ENCODE peak calls at places on chromosomes 13 and 19, in six cellular contexts. One of them, this sample, is unnamed.

GRCh38 chr19:11125994-11126685 is 29.4 kb downstream of the SPC24 start:
- DNase-seq in K562: peak; percentile 81
- DNase-seq in small intestine: peak; percentile 76
- DNase-seq in anterior cingulate cortex: peak; percentile 12
- DNase-seq in stimulated activated CD4-positive, alpha-beta T cell treated with anti-CD3 and anti-CD28 coated beads, Interleukin-15, amount 100 ng/mL, for 1 hour: peak; percentile 53
- DNase-seq in activated CD4-positive, alpha-beta T cell treated with anti-CD3 and anti-CD28 coated beads, Interleukin-2, amount 50 U/mL, for 4 hours: peak; percentile 74
- DNase-seq in this sample: peak; percentile 68

GRCh38 chr19:48867922-48868195 is 558 bp downstream of the PLEKHA4 start:
- DNase-seq in K562: no peak
- DNase-seq in small intestine: peak; percentile 35
- DNase-seq in anterior cingulate cortex: no peak
- DNase-seq in stimulated activated CD4-positive, alpha-beta T cell treated with anti-CD3 and anti-CD28 coated beads, Interleukin-15, amount 100 ng/mL, for 1 hour: no peak
- DNase-seq in activated CD4-positive, alpha-beta T cell treated with anti-CD3 and anti-CD28 coated beads, Interleukin-2, amount 50 U/mL, for 4 hours: no peak
- DNase-seq in this sample: no peak

GRCh38 chr13:37047846-37048245 is 11.6 kb downstream of the SUPT20H start:
- DNase-seq in K562: no peak
- DNase-seq in small intestine: no peak
- DNase-seq in anterior cingulate cortex: no peak
- DNase-seq in stimulated activated CD4-positive, alpha-beta T cell treated with anti-CD3 and anti-CD28 coated beads, Interleukin-15, amount 100 ng/mL, for 1 hour: no peak
- DNase-seq in activated CD4-positive, alpha-beta T cell treated with anti-CD3 and anti-CD28 coated beads, Interleukin-2, amount 50 U/mL, for 4 hours: no peak
- DNase-seq in this sample: no peak

GRCh38 chr13:111872475-111873150 is 194.3 kb upstream of the SOX1 start:
- DNase-seq in K562: no peak
- DNase-seq in small intestine: no peak
- DNase-seq in anterior cingulate cortex: no peak
- DNase-seq in stimulated activated CD4-positive, alpha-beta T cell treated with anti-CD3 and anti-CD28 coated beads, Interleukin-15, amount 100 ng/mL, for 1 hour: no peak
- DNase-seq in activated CD4-positive, alpha-beta T cell treated with anti-CD3 and anti-CD28 coated beads, Interleukin-2, amount 50 U/mL, for 4 hours: no peak
- DNase-seq in this sample: no peak

GRCh38 chr13:72963762-72964161 is 95.0 kb upstream of the KLF5 start:
- DNase-seq in K562: no peak
- DNase-seq in small intestine: no peak
- DNase-seq in anterior cingulate cortex: no peak
- DNase-seq in stimulated activated CD4-positive, alpha-beta T cell treated with anti-CD3 and anti-CD28 coated beads, Interleukin-15, amount 100 ng/mL, for 1 hour: no peak
- DNase-seq in activated CD4-positive, alpha-beta T cell treated with anti-CD3 and anti-CD28 coated beads, Interleukin-2, amount 50 U/mL, for 4 hours: no peak
- DNase-seq in this sample: no peak

GRCh38 chr19:3556978-3557460 is 367 bp downstream of the MFSD12 start:
- DNase-seq in K562: peak; percentile 69
- DNase-seq in small intestine: peak; percentile 54
- DNase-seq in anterior cingulate cortex: no peak
- DNase-seq in stimulated activated CD4-positive, alpha-beta T cell treated with anti-CD3 and anti-CD28 coated beads, Interleukin-15, amount 100 ng/mL, for 1 hour: peak; percentile 42
- DNase-seq in activated CD4-positive, alpha-beta T cell treated with anti-CD3 and anti-CD28 coated beads, Interleukin-2, amount 50 U/mL, for 4 hours: peak; percentile 75
- DNase-seq in this sample: peak; percentile 45

GRCh38 chr19:15403151-15403531 is 15.6 kb downstream of the AKAP8L start:
- DNase-seq in K562: no peak
- DNase-seq in small intestine: no peak
- DNase-seq in anterior cingulate cortex: no peak
- DNase-seq in stimulated activated CD4-positive, alpha-beta T cell treated with anti-CD3 and anti-CD28 coated beads, Interleukin-15, amount 100 ng/mL, for 1 hour: no peak
- DNase-seq in activated CD4-positive, alpha-beta T cell treated with anti-CD3 and anti-CD28 coated beads, Interleukin-2, amount 50 U/mL, for 4 hours: no peak
- DNase-seq in this sample: no peak

GRCh38 chr13:98878421-98879126 is 99.3 kb downstream of the DOCK9 start:
- DNase-seq in K562: no peak
- DNase-seq in small intestine: no peak
- DNase-seq in anterior cingulate cortex: peak; percentile 67
- DNase-seq in stimulated activated CD4-positive, alpha-beta T cell treated with anti-CD3 and anti-CD28 coated beads, Interleukin-15, amount 100 ng/mL, for 1 hour: no peak
- DNase-seq in activated CD4-positive, alpha-beta T cell treated with anti-CD3 and anti-CD28 coated beads, Interleukin-2, amount 50 U/mL, for 4 hours: no peak
- DNase-seq in this sample: no peak

GRCh38 chr13:21435710-21436151 is 23.4 kb downstream of the ZDHHC20 start:
- DNase-seq in K562: peak; percentile 79
- DNase-seq in small intestine: peak; percentile 65
- DNase-seq in anterior cingulate cortex: no peak
- DNase-seq in stimulated activated CD4-positive, alpha-beta T cell treated with anti-CD3 and anti-CD28 coated beads, Interleukin-15, amount 100 ng/mL, for 1 hour: peak; percentile 12
- DNase-seq in activated CD4-positive, alpha-beta T cell treated with anti-CD3 and anti-CD28 coated beads, Interleukin-2, amount 50 U/mL, for 4 hours: peak; percentile 9
- DNase-seq in this sample: no peak

GRCh38 chr13:101700598-101700997 is 248.1 kb downstream of the ITGBL1 start:
- DNase-seq in K562: no peak
- DNase-seq in small intestine: no peak
- DNase-seq in anterior cingulate cortex: no peak
- DNase-seq in stimulated activated CD4-positive, alpha-beta T cell treated with anti-CD3 and anti-CD28 coated beads, Interleukin-15, amount 100 ng/mL, for 1 hour: no peak
- DNase-seq in activated CD4-positive, alpha-beta T cell treated with anti-CD3 and anti-CD28 coated beads, Interleukin-2, amount 50 U/mL, for 4 hours: no peak
- DNase-seq in this sample: no peak

GRCh38 chr19:50551713-50552187 is 16.5 kb downstream of the LRRC4B start:
- DNase-seq in K562: peak; percentile 79
- DNase-seq in small intestine: no peak
- DNase-seq in anterior cingulate cortex: peak; percentile 73
- DNase-seq in stimulated activated CD4-positive, alpha-beta T cell treated with anti-CD3 and anti-CD28 coated beads, Interleukin-15, amount 100 ng/mL, for 1 hour: no peak
- DNase-seq in activated CD4-positive, alpha-beta T cell treated with anti-CD3 and anti-CD28 coated beads, Interleukin-2, amount 50 U/mL, for 4 hours: no peak
- DNase-seq in this sample: no peak

GRCh38 chr19:49859838-49860715 is 7.3 kb downstream of the PNKP start:
- DNase-seq in K562: no peak
- DNase-seq in small intestine: no peak
- DNase-seq in anterior cingulate cortex: no peak
- DNase-seq in stimulated activated CD4-positive, alpha-beta T cell treated with anti-CD3 and anti-CD28 coated beads, Interleukin-15, amount 100 ng/mL, for 1 hour: no peak
- DNase-seq in activated CD4-positive, alpha-beta T cell treated with anti-CD3 and anti-CD28 coated beads, Interleukin-2, amount 50 U/mL, for 4 hours: no peak
- DNase-seq in this sample: no peak

GRCh38 chr13:110507678-110508381 is 53.7 kb downstream of the RAB20 start:
- DNase-seq in K562: no peak
- DNase-seq in small intestine: peak; percentile 92
- DNase-seq in anterior cingulate cortex: no peak
- DNase-seq in stimulated activated CD4-positive, alpha-beta T cell treated with anti-CD3 and anti-CD28 coated beads, Interleukin-15, amount 100 ng/mL, for 1 hour: no peak
- DNase-seq in activated CD4-positive, alpha-beta T cell treated with anti-CD3 and anti-CD28 coated beads, Interleukin-2, amount 50 U/mL, for 4 hours: no peak
- DNase-seq in this sample: no peak

GRCh38 chr19:30664358-30665058 is 292.3 kb downstream of the ZNF536 start:
- DNase-seq in K562: peak; percentile 17
- DNase-seq in small intestine: peak; percentile 73
- DNase-seq in anterior cingulate cortex: peak; percentile 17
- DNase-seq in stimulated activated CD4-positive, alpha-beta T cell treated with anti-CD3 and anti-CD28 coated beads, Interleukin-15, amount 100 ng/mL, for 1 hour: no peak
- DNase-seq in activated CD4-positive, alpha-beta T cell treated with anti-CD3 and anti-CD28 coated beads, Interleukin-2, amount 50 U/mL, for 4 hours: no peak
- DNase-seq in this sample: no peak

GRCh38 chr13:90890435-90890834 is 457.1 kb upstream of the MIR17HG start:
- DNase-seq in K562: no peak
- DNase-seq in small intestine: no peak
- DNase-seq in anterior cingulate cortex: no peak
- DNase-seq in stimulated activated CD4-positive, alpha-beta T cell treated with anti-CD3 and anti-CD28 coated beads, Interleukin-15, amount 100 ng/mL, for 1 hour: no peak
- DNase-seq in activated CD4-positive, alpha-beta T cell treated with anti-CD3 and anti-CD28 coated beads, Interleukin-2, amount 50 U/mL, for 4 hours: no peak
- DNase-seq in this sample: no peak

GRCh38 chr19:8158411-8159074 is 9.2 kb upstream of the FBN3 start:
- DNase-seq in K562: peak; percentile 88
- DNase-seq in small intestine: peak; percentile 77
- DNase-seq in anterior cingulate cortex: peak; percentile 9
- DNase-seq in stimulated activated CD4-positive, alpha-beta T cell treated with anti-CD3 and anti-CD28 coated beads, Interleukin-15, amount 100 ng/mL, for 1 hour: no peak
- DNase-seq in activated CD4-positive, alpha-beta T cell treated with anti-CD3 and anti-CD28 coated beads, Interleukin-2, amount 50 U/mL, for 4 hours: peak; percentile 9
- DNase-seq in this sample: no peak

GRCh38 chr19:38206006-38206745 is 17.8 kb downstream of the DPF1 start:
- DNase-seq in K562: no peak
- DNase-seq in small intestine: no peak
- DNase-seq in anterior cingulate cortex: no peak
- DNase-seq in stimulated activated CD4-positive, alpha-beta T cell treated with anti-CD3 and anti-CD28 coated beads, Interleukin-15, amount 100 ng/mL, for 1 hour: no peak
- DNase-seq in activated CD4-positive, alpha-beta T cell treated with anti-CD3 and anti-CD28 coated beads, Interleukin-2, amount 50 U/mL, for 4 hours: no peak
- DNase-seq in this sample: no peak

GRCh38 chr13:59542303-59542702 is 621.4 kb downstream of the DIAPH3 start:
- DNase-seq in K562: no peak
- DNase-seq in small intestine: no peak
- DNase-seq in anterior cingulate cortex: no peak
- DNase-seq in stimulated activated CD4-positive, alpha-beta T cell treated with anti-CD3 and anti-CD28 coated beads, Interleukin-15, amount 100 ng/mL, for 1 hour: no peak
- DNase-seq in activated CD4-positive, alpha-beta T cell treated with anti-CD3 and anti-CD28 coated beads, Interleukin-2, amount 50 U/mL, for 4 hours: no peak
- DNase-seq in this sample: no peak

GRCh38 chr13:97307882-97308624 is 85.9 kb downstream of the MBNL2 start:
- DNase-seq in K562: no peak
- DNase-seq in small intestine: no peak
- DNase-seq in anterior cingulate cortex: peak; percentile 11
- DNase-seq in stimulated activated CD4-positive, alpha-beta T cell treated with anti-CD3 and anti-CD28 coated beads, Interleukin-15, amount 100 ng/mL, for 1 hour: no peak
- DNase-seq in activated CD4-positive, alpha-beta T cell treated with anti-CD3 and anti-CD28 coated beads, Interleukin-2, amount 50 U/mL, for 4 hours: no peak
- DNase-seq in this sample: no peak

GRCh38 chr19:17113127-17113785 is 37.7 kb downstream of the MYO9B start:
- DNase-seq in K562: no peak
- DNase-seq in small intestine: no peak
- DNase-seq in anterior cingulate cortex: no peak
- DNase-seq in stimulated activated CD4-positive, alpha-beta T cell treated with anti-CD3 and anti-CD28 coated beads, Interleukin-15, amount 100 ng/mL, for 1 hour: no peak
- DNase-seq in activated CD4-positive, alpha-beta T cell treated with anti-CD3 and anti-CD28 coated beads, Interleukin-2, amount 50 U/mL, for 4 hours: no peak
- DNase-seq in this sample: no peak

GRCh38 chr13:52845334-52845761 is 3.1 kb downstream of the PCDH8 start:
- DNase-seq in K562: no peak
- DNase-seq in small intestine: no peak
- DNase-seq in anterior cingulate cortex: no peak
- DNase-seq in stimulated activated CD4-positive, alpha-beta T cell treated with anti-CD3 and anti-CD28 coated beads, Interleukin-15, amount 100 ng/mL, for 1 hour: no peak
- DNase-seq in activated CD4-positive, alpha-beta T cell treated with anti-CD3 and anti-CD28 coated beads, Interleukin-2, amount 50 U/mL, for 4 hours: no peak
- DNase-seq in this sample: no peak

GRCh38 chr19:41641879-41642485 is 15.1 kb upstream of the CEACAM4 start:
- DNase-seq in K562: peak; percentile 62
- DNase-seq in small intestine: peak; percentile 70
- DNase-seq in anterior cingulate cortex: peak; percentile 4
- DNase-seq in stimulated activated CD4-positive, alpha-beta T cell treated with anti-CD3 and anti-CD28 coated beads, Interleukin-15, amount 100 ng/mL, for 1 hour: peak; percentile 41
- DNase-seq in activated CD4-positive, alpha-beta T cell treated with anti-CD3 and anti-CD28 coated beads, Interleukin-2, amount 50 U/mL, for 4 hours: peak; percentile 63
- DNase-seq in this sample: peak; percentile 61

GRCh38 chr19:4096049-4096892 is 27.7 kb downstream of the MAP2K2 start:
- DNase-seq in K562: no peak
- DNase-seq in small intestine: peak; percentile 90
- DNase-seq in anterior cingulate cortex: no peak
- DNase-seq in stimulated activated CD4-positive, alpha-beta T cell treated with anti-CD3 and anti-CD28 coated beads, Interleukin-15, amount 100 ng/mL, for 1 hour: no peak
- DNase-seq in activated CD4-positive, alpha-beta T cell treated with anti-CD3 and anti-CD28 coated beads, Interleukin-2, amount 50 U/mL, for 4 hours: no peak
- DNase-seq in this sample: no peak

GRCh38 chr19:18915639-18916038 is 3.5 kb downstream of the COPE start:
- DNase-seq in K562: no peak
- DNase-seq in small intestine: peak; percentile 59
- DNase-seq in anterior cingulate cortex: peak; percentile 53
- DNase-seq in stimulated activated CD4-positive, alpha-beta T cell treated with anti-CD3 and anti-CD28 coated beads, Interleukin-15, amount 100 ng/mL, for 1 hour: no peak
- DNase-seq in activated CD4-positive, alpha-beta T cell treated with anti-CD3 and anti-CD28 coated beads, Interleukin-2, amount 50 U/mL, for 4 hours: no peak
- DNase-seq in this sample: no peak

GRCh38 chr13:102198418-102199322 is 203.2 kb downstream of the FGF14 start:
- DNase-seq in K562: no peak
- DNase-seq in small intestine: no peak
- DNase-seq in anterior cingulate cortex: no peak
- DNase-seq in stimulated activated CD4-positive, alpha-beta T cell treated with anti-CD3 and anti-CD28 coated beads, Interleukin-15, amount 100 ng/mL, for 1 hour: no peak
- DNase-seq in activated CD4-positive, alpha-beta T cell treated with anti-CD3 and anti-CD28 coated beads, Interleukin-2, amount 50 U/mL, for 4 hours: no peak
- DNase-seq in this sample: no peak

GRCh38 chr19:4035018-4035566 is 27.6 kb downstream of the PIAS4 start:
- DNase-seq in K562: no peak
- DNase-seq in small intestine: no peak
- DNase-seq in anterior cingulate cortex: no peak
- DNase-seq in stimulated activated CD4-positive, alpha-beta T cell treated with anti-CD3 and anti-CD28 coated beads, Interleukin-15, amount 100 ng/mL, for 1 hour: no peak
- DNase-seq in activated CD4-positive, alpha-beta T cell treated with anti-CD3 and anti-CD28 coated beads, Interleukin-2, amount 50 U/mL, for 4 hours: no peak
- DNase-seq in this sample: no peak

GRCh38 chr19:14051980-14052379 is 9.9 kb downstream of the PALM3 start:
- DNase-seq in K562: no peak
- DNase-seq in small intestine: no peak
- DNase-seq in anterior cingulate cortex: no peak
- DNase-seq in stimulated activated CD4-positive, alpha-beta T cell treated with anti-CD3 and anti-CD28 coated beads, Interleukin-15, amount 100 ng/mL, for 1 hour: no peak
- DNase-seq in activated CD4-positive, alpha-beta T cell treated with anti-CD3 and anti-CD28 coated beads, Interleukin-2, amount 50 U/mL, for 4 hours: no peak
- DNase-seq in this sample: no peak

This sample was measured in effector CD8-positive, alpha-beta T cell.